ENCODE peak calls at places on chromosomes 13 and 19, in five cellular contexts. One of them, this sample, is unnamed.
A peak's percentile ranks its signal among the peaks of the same experiment; 100 is the strongest.

GRCh38 chr19:5786593-5787551 is 2.3 kb upstream of the PRR22 start:
- DNase-seq in AG08396: no peak
- DNase-seq in GM04504: no peak
- DNase-seq in tibial nerve: no peak
- DNase-seq in islet precursor cell: no peak
- DNase-seq in this sample: no peak

GRCh38 chr13:39765801-39766463 is 110.5 kb downstream of the COG6 start:
- DNase-seq in AG08396: peak; percentile 9
- DNase-seq in GM04504: no peak
- DNase-seq in tibial nerve: peak; percentile 17
- DNase-seq in islet precursor cell: peak; percentile 57
- DNase-seq in this sample: no peak

GRCh38 chr19:2481466-2481865 is 5.5 kb downstream of the GADD45B start:
- DNase-seq in AG08396: no peak
- DNase-seq in GM04504: no peak
- DNase-seq in tibial nerve: no peak
- DNase-seq in islet precursor cell: no peak
- DNase-seq in this sample: no peak

GRCh38 chr13:51635137-51635878 is 51.0 kb downstream of the WDFY2 start:
- DNase-seq in AG08396: no peak
- DNase-seq in GM04504: no peak
- DNase-seq in tibial nerve: no peak
- DNase-seq in islet precursor cell: no peak
- DNase-seq in this sample: no peak

GRCh38 chr19:16587031-16588023 is 15.1 kb upstream of the SLC35E1 start:
- DNase-seq in AG08396: no peak
- DNase-seq in GM04504: no peak
- DNase-seq in tibial nerve: peak; percentile 36
- DNase-seq in islet precursor cell: peak; percentile 87
- DNase-seq in this sample: no peak

GRCh38 chr19:48400018-48400742 is 6.7 kb downstream of the GRIN2D start:
- DNase-seq in AG08396: peak; percentile 86
- DNase-seq in GM04504: no peak
- DNase-seq in tibial nerve: peak; percentile 51
- DNase-seq in islet precursor cell: peak; percentile 90
- DNase-seq in this sample: peak; percentile 87

GRCh38 chr13:46571941-46572340 is 19.0 kb downstream of the LRCH1 start:
- DNase-seq in AG08396: no peak
- DNase-seq in GM04504: no peak
- DNase-seq in tibial nerve: no peak
- DNase-seq in islet precursor cell: no peak
- DNase-seq in this sample: no peak

GRCh38 chr13:18971576-18972219 is 209.9 kb downstream of the TUBA3C start:
- DNase-seq in AG08396: no peak
- DNase-seq in GM04504: no peak
- DNase-seq in tibial nerve: no peak
- DNase-seq in islet precursor cell: no peak
- DNase-seq in this sample: no peak

GRCh38 chr19:45902651-45903625 is 525 bp upstream of the MYPOP start:
- DNase-seq in AG08396: peak; percentile 100
- DNase-seq in GM04504: peak; percentile 94
- DNase-seq in tibial nerve: peak; percentile 91
- DNase-seq in islet precursor cell: peak; percentile 98
- DNase-seq in this sample: peak; percentile 96

GRCh38 chr19:34075661-34076091 is 96.6 kb upstream of the LSM14A start:
- DNase-seq in AG08396: no peak
- DNase-seq in GM04504: no peak
- DNase-seq in tibial nerve: no peak
- DNase-seq in islet precursor cell: no peak
- DNase-seq in this sample: no peak

GRCh38 chr19:10001899-10002298 is 8.4 kb downstream of the COL5A3 start:
- DNase-seq in AG08396: peak; percentile 50
- DNase-seq in GM04504: peak; percentile 11
- DNase-seq in tibial nerve: no peak
- DNase-seq in islet precursor cell: no peak
- DNase-seq in this sample: peak; percentile 17

GRCh38 chr19:55495646-55496349 is 7.6 kb downstream of the SSC5D start:
- DNase-seq in AG08396: no peak
- DNase-seq in GM04504: no peak
- DNase-seq in tibial nerve: no peak
- DNase-seq in islet precursor cell: peak; percentile 85
- DNase-seq in this sample: no peak

GRCh38 chr13:72757792-72758535 is 23.7 kb downstream of the DIS3 start:
- DNase-seq in AG08396: no peak
- DNase-seq in GM04504: no peak
- DNase-seq in tibial nerve: no peak
- DNase-seq in islet precursor cell: no peak
- DNase-seq in this sample: no peak

GRCh38 chr13:27354379-27354778 is 70.0 kb upstream of the GTF3A start:
- DNase-seq in AG08396: peak; percentile 26
- DNase-seq in GM04504: peak; percentile 24
- DNase-seq in tibial nerve: no peak
- DNase-seq in islet precursor cell: no peak
- DNase-seq in this sample: no peak

GRCh38 chr19:10230155-10230903 is 802 bp downstream of the S1PR2 start:
- DNase-seq in AG08396: peak; percentile 80
- DNase-seq in GM04504: no peak
- DNase-seq in tibial nerve: peak; percentile 41
- DNase-seq in islet precursor cell: peak; percentile 84
- DNase-seq in this sample: no peak

GRCh38 chr13:99371956-99372355 is 64.8 kb upstream of the GPR183 start:
- DNase-seq in AG08396: no peak
- DNase-seq in GM04504: no peak
- DNase-seq in tibial nerve: no peak
- DNase-seq in islet precursor cell: peak; percentile 41
- DNase-seq in this sample: no peak